ENCODE peak calls at places on chromosomes 3 and 15, in four cellular contexts. O, B, A and J are unnamed samples.

GRCh38 chr15:68992696-68993095 is 21.8 kb upstream of the NOX5 start:
- DNase-seq in O (no peak), B (no peak), A (no peak), J (no peak)

GRCh38 chr15:62141643-62142588 is 23.2 kb downstream of the C2CD4B start:
- DNase-seq in O (no peak), B (no peak), A (no peak), J (no peak)

GRCh38 chr3:172106989-172107388 is 67.6 kb downstream of the FNDC3B start:
- DNase-seq in O (peak), B (peak), A (no peak), J (no peak)

GRCh38 chr15:51405646-51406194 is 64.3 kb downstream of the GLDN start:
- DNase-seq in O (no peak), B (no peak), A (no peak), J (peak)

GRCh38 chr15:50182233-50183013 is 427 bp downstream of the SLC27A2 start:
- DNase-seq in O (no peak), B (no peak), A (no peak), J (peak)

GRCh38 chr15:85872125-85872524 is 77.4 kb upstream of the KLHL25 start:
- DNase-seq in O (no peak), B (no peak), A (no peak), J (no peak)

GRCh38 chr3:5489536-5489935 is 302.0 kb downstream of the EDEM1 start:
- DNase-seq in O (peak), B (no peak), A (no peak), J (no peak)

GRCh38 chr3:71532639-71533395 is 50.7 kb downstream of the FOXP1 start:
- DNase-seq in O (no peak), B (no peak), A (no peak), J (no peak)

GRCh38 chr3:170360916-170361315 is 3.4 kb downstream of the SKIL start:
- DNase-seq in O (no peak), B (no peak), A (no peak), J (no peak)

GRCh38 chr3:149291178-149291577 is 42.3 kb downstream of the TM4SF18 start:
- DNase-seq in O (no peak), B (peak), A (peak), J (no peak)

GRCh38 chr3:193236990-193237389 is 4.0 kb upstream of the PLAAT1 start:
- DNase-seq in O (no peak), B (no peak), A (no peak), J (no peak)

GRCh38 chr3:172506094-172506493 is 17.1 kb downstream of the TNFSF10 start:
- DNase-seq in O (no peak), B (no peak), A (no peak), J (no peak)

GRCh38 chr15:40847225-40847961 is 3.5 kb downstream of the SPINT1 start:
- DNase-seq in O (peak), B (peak), A (peak), J (no peak)

GRCh38 chr3:124203292-124203691 is 211.4 kb upstream of the ROPN1 start:
- DNase-seq in O (no peak), B (no peak), A (no peak), J (no peak)

GRCh38 chr3:86410587-86410986 is 580.4 kb downstream of the VGLL3 start:
- DNase-seq in O (no peak), B (no peak), A (no peak), J (no peak)

GRCh38 chr3:44995142-44995770 is 19.2 kb downstream of the EXOSC7 start:
- DNase-seq in O (no peak), B (no peak), A (no peak), J (no peak)

GRCh38 chr15:68676926-68677325 is 98.1 kb downstream of the CORO2B start:
- DNase-seq in O (no peak), B (no peak), A (no peak), J (no peak)

GRCh38 chr3:139930201-139930600 is 4.8 kb upstream of the CLSTN2 start:
- DNase-seq in O (no peak), B (no peak), A (no peak), J (no peak)

GRCh38 chr15:86772369-86773059 is 692.8 kb downstream of the AGBL1 start:
- DNase-seq in O (no peak), B (no peak), A (no peak), J (no peak)

GRCh38 chr3:160885791-160886286 is 129.8 kb downstream of the PPM1L start:
- DNase-seq in O (peak), B (peak), A (peak), J (no peak)

GRCh38 chr15:49235446-49236207 is 65.6 kb downstream of the GALK2 start:
- DNase-seq in O (peak), B (no peak), A (peak), J (no peak)

GRCh38 chr15:97875513-97876285 is 84.8 kb upstream of the ARRDC4 start:
- DNase-seq in O (no peak), B (peak), A (no peak), J (no peak)

GRCh38 chr3:134373942-134374790 is at the start of gene AMOTL2:
- DNase-seq in O (no peak), B (peak), A (peak), J (peak)

GRCh38 chr3:188468672-188469071 is 314.7 kb downstream of the LPP start:
- DNase-seq in O (no peak), B (no peak), A (no peak), J (no peak)

GRCh38 chr15:38624248-38625214 is 59.9 kb upstream of the RASGRP1 start:
- DNase-seq in O (no peak), B (no peak), A (no peak), J (no peak)

GRCh38 chr3:89113887-89114840 is 6.7 kb downstream of the EPHA3 start:
- DNase-seq in O (no peak), B (no peak), A (peak), J (peak)

GRCh38 chr15:57152133-57152532 is 224.2 kb upstream of the CGNL1 start:
- DNase-seq in O (no peak), B (no peak), A (no peak), J (no peak)

GRCh38 chr3:42214565-42215283 is 51.3 kb downstream of the CCK start:
- DNase-seq in O (no peak), B (no peak), A (no peak), J (no peak)

DNA sequence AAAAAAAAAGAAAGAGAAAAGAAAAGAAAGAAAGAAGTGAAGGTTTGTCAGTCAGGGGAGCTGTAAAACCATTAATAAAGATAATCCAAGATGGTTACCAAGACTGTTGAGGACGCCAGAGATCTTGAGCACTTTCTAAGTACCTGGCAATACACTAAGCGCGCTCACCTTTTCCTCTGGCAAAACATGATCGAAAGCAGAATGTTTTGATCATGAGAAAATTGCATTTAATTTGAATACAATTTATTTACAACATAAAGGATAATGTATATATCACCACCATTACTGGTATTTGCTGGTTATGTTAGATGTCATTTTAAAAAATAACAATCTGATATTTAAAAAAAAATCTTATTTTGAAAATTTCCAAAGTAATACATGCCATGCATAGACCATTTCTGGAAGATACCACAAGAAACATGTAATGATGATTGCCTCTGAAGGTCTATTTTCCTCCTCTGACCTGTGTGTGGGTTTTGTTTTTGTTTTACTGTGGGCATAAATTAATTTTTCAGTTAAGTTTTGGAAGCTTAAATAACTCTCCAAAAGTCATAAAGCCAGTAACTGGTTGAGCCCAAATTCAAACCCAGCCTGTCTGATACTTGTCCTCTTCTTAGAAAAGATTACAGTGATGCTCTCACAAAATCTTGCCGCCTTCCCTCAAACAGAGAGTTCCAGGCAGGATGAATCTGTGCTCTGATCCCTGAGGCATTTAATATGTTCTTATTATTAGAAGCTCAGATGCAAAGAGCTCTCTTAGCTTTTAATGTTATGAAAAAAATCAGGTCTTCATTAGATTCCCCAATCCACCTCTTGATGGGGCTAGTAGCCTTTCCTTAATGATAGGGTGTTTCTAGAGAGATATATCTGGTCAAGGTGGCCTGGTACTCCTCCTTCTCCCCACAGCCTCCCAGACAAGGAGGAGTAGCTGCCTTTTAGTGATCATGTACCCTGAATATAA is 2.0 kb downstream of the B2M start:
- DNase-seq in O (no peak), B (peak), A (peak), J (no peak)
- TF ChIP-seq HDAC6 in O (peak), B (no peak), A (no peak), J (no peak)

GRCh38 chr3:143972155-143972494 is 502 bp downstream of the DIPK2A start:
- DNase-seq in O (no peak), B (no peak), A (no peak), J (no peak)

GRCh38 chr3:143974877-143975238 is 3.2 kb downstream of the DIPK2A start:
- DNase-seq in O (no peak), B (peak), A (no peak), J (no peak)

GRCh38 chr3:143972495-143973351 is 1.1 kb downstream of the DIPK2A start:
- DNase-seq in O (peak), B (peak), A (peak), J (peak)

GRCh38 chr3:143974181-143974876 is 2.7 kb downstream of the DIPK2A start:
- DNase-seq in O (no peak), B (no peak), A (no peak), J (no peak)

DNA sequence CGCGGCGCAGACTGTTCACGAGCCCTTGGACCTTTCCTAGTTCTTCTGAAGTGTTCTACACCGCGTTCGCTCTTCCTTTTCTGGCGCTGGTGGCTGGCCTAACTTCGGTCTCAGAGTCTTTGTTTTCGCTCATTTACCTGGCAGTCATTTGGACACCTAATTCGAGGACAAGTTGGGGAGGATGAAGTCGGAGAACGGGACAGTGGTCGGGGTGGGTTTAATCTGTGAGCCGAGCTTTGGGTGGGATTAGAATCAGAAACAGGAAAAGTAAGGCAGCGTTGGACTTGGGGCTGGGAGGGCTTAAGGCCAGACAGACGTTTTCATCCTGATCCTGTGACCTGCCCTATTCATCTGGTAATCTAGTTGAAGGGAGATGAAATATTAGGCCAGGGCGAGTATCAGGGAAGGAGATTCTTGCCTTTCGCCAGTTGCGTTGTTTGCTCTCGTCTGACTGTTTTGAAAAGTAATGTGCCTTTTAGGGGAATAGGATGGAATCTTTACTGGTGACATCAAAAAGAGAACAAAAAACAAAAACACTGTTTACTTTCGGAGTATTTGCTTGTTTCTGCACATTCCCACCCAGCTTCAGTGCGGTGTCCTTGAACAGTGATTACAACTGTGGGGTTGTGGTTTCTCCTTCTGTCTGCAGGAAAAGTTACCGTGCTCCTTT is 1.9 kb downstream of the DIPK2A start:
- DNase-seq in O (no peak), B (peak), A (peak), J (no peak)
- TF ChIP-seq HDAC6 in O (no peak), B (no peak), A (no peak), J (no peak)

DNA sequence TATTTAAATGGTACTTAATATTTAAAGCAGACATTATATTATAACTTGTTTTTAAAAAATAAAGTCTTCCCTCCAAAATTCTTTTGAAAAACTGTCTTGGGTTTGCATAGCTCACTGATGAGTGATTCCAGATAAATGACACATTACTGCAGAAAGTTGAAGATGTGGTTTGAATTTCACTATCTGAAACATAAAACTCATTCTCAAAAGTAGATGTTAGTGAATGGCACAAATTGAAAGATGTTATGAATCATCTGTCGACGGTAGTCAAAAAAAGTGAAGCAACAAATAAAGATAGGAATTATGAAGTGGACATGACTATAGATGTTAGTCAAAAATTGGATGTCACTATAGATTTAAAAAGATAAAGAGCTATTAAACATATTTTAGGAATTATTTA is 280.5 kb downstream of the GAP43 start:
- DNase-seq in O (no peak), B (no peak), A (no peak), J (no peak)
- TF ChIP-seq HDAC6 in O (no peak), B (no peak), A (no peak), J (no peak)

DNA sequence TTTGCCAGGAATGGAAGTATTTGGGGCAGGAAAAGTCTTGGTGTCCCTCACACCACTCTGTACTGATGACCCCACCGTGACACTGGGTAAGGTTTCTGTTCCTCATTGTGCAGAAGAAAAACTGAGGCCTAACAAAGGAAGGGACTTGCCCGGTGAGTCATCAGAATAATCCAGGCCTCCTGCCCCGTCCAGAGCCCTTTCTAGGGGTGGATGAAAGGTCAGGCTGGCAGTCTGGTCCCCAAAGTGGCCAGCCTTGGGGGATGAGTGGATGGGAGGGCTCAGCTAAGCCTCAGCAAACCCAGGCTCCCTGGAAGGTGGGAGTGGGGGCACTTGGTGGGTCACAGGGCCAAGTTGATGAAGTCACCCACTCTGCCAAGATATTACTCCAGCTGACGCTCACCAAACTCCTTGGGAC is 2.3 kb upstream of the DNAH1 start:
- DNase-seq in O (peak), B (no peak), A (no peak), J (no peak)
- TF ChIP-seq HDAC6 in O (no peak), B (no peak), A (no peak), J (no peak)

GRCh38 chr15:88465633-88466219 is 1.5 kb downstream of the MRPL46 start:
- DNase-seq in O (no peak), B (peak), A (peak), J (no peak)
- TF ChIP-seq HDAC6 in O (no peak), B (no peak), A (no peak), J (no peak)